ENCODE peak calls at places on chromosome 3, in five cellular contexts. I is endothelial cell, D is nephron progenitor cell, G is GM23338, A is WTC11. K is an unnamed sample.

GRCh38 chr3:127546517-127546916 is 44.0 kb downstream of the TPRA1 start:
- DNase-seq in I (no peak), D (no peak), G (no peak), A (no peak), K (no peak)

GRCh38 chr3:156787926-156788663 is 38.1 kb upstream of the LEKR1 start:
- DNase-seq in I (no peak), D (no peak), G (no peak), A (no peak), K (peak; percentile 81)

GRCh38 chr3:46020766-46021510 is 6.3 kb downstream of the XCR1 start:
- DNase-seq in I (no peak), D (no peak), G (no peak), A (no peak), K (no peak)

GRCh38 chr3:69739204-69740102 is at the start of gene MITF:
- DNase-seq in I (peak; percentile 89), D (peak; percentile 91), G (peak; percentile 97), A (peak; percentile 94), K (peak; percentile 93)

GRCh38 chr3:124601189-124601588 is 129.1 kb upstream of the UMPS start:
- DNase-seq in I (no peak), D (no peak), G (no peak), A (no peak), K (no peak)

GRCh38 chr3:39271363-39271762 is 8.5 kb downstream of the CX3CR1 start:
- DNase-seq in I (no peak), D (no peak), G (no peak), A (no peak), K (no peak)

GRCh38 chr3:72977463-72977862 is 19.1 kb upstream of the PPP4R2 start:
- DNase-seq in I (no peak), D (no peak), G (no peak), A (no peak), K (no peak)

GRCh38 chr3:196274585-196274984 is 12.9 kb downstream of the PCYT1A start:
- DNase-seq in I (no peak), D (no peak), G (no peak), A (no peak), K (peak; percentile 51)

GRCh38 chr3:96449803-96450202 is 364.6 kb upstream of the EPHA6 start:
- DNase-seq in I (no peak), D (no peak), G (peak; percentile 36), A (no peak), K (no peak)

GRCh38 chr3:111238896-111239295 is 167.3 kb downstream of the NECTIN3 start:
- DNase-seq in I (no peak), D (no peak), G (no peak), A (no peak), K (no peak)

DNA sequence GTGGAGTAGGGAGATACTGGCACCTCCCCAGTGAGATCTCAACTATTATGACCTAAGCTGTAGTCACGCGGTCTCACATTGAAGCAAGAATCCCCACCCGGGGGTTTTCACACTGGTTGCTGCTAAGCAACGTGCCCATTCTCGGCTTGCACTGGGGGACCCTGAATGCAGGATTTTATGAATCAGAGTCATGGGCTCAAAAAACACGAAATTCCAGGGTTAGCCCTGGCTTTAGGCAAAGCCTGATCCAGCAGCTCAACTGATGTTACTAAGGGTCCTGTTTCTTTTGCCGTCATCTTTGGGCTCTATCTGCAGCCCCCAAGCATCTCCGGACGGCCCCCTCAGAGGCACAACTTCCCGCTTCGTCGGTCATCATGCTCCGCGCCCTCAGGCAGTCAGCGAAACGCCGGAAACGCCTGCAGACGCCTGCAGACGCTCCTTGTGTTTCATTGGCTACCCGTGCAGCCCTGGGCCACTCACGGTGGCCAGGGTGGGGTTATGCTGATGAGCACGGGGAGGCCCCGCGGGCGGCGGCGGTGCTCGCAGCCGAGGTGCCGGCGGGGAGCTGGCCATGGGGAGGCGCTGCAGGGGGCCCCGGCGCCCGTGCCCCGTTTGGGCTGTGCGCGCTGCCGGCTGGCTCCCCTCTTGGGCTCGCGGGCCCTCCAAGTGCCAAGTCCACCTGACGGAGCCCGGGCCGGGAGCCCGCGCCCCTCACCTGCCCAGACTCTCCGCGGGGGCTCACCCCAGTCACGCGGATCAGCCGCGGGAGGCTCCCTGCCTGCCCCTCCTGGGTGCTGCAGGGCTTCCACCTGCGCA is 25.8 kb downstream of the EFCC1 start:
- DNase-seq in I (peak; percentile 56), D (peak; percentile 85), G (peak; percentile 93), A (peak; percentile 81), K (peak; percentile 96)
- TF ChIP-seq CTCF in I (peak; percentile 18), D (peak; percentile 54), G (peak; percentile 28), A (no peak), K (peak; percentile 69)

GRCh38 chr3:50298836-50299637 is at the start of the genes HYAL3 and NAA80:
- DNase-seq in I (peak; percentile 97), D (peak; percentile 99), G (peak; percentile 99), A (peak; percentile 100), K (peak; percentile 89)
- TF ChIP-seq CTCF in I (no peak), D (peak; percentile 26), G (peak; percentile 22), A (no peak), K (peak; percentile 44)

GRCh38 chr3:140736863-140737460 is 59.1 kb downstream of the TRIM42 start:
- DNase-seq in I (peak; percentile 64), D (peak; percentile 51), G (peak; percentile 77), A (peak; percentile 74), K (peak; percentile 44)
- TF ChIP-seq CTCF in I (peak; percentile 40), D (peak; percentile 48), G (peak; percentile 82), A (peak; percentile 44), K (peak; percentile 62)

GRCh38 chr3:162799910-162800309 is 1303.3 kb downstream of the OTOL1 start:
- DNase-seq in I (no peak), D (no peak), G (peak; percentile 8), A (no peak), K (no peak)
- TF ChIP-seq CTCF in I (no peak), D (no peak), G (peak; percentile 55), A (no peak), K (no peak)

DNA sequence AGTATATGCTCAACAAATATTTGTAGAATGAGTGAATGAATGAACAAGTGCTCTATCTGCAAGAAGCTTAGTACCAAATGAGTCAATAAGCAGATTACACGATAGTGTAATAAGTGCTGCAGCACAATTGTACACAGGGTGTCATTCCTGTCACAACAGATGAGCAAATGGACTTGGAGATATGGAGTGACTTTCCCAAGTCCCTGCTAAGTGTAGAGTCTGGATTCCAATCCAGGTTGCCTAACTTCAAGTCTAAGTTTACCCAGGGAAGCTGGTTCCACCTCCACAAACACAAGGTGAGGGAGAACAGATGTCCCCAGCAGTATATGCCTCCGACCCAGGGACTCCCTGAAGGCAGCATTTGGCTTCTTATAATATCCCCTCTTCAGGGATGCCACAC is 77.7 kb upstream of the RAD18 start:
- DNase-seq in I (no peak), D (no peak), G (no peak), A (no peak), K (no peak)
- TF ChIP-seq CTCF in I (no peak), D (no peak), G (no peak), A (no peak), K (no peak)

K was measured in K562.